ENCODE peak calls at places on chromosomes 7 and 10, in nine cellular contexts. G is stomach, V is MM.1S, Q is sigmoid colon, W is heart left ventricle, R is neural crest cell, U is osteocyte, C is coronary artery, J is Calu3. N is an unnamed sample.

GRCh38 chr10:113056468-113057021 is 106.5 kb downstream of the TCF7L2 start:
- DNase-seq in J (no peak), C (no peak), V (no peak), U (no peak), Q (no peak), R (no peak), W (no peak), G (no peak), N (no peak)

GRCh38 chr10:43816351-43817321 is 168.0 kb upstream of the ZNF32 start:
- DNase-seq in V (peak; percentile 82), J (no peak), W (peak; percentile 72), Q (peak; percentile 76), C (no peak), G (peak; percentile 47), R (no peak), U (no peak), N (peak; percentile 73)

GRCh38 chr10:6363516-6363915 is 160.8 kb downstream of the PFKFB3 start:
- DNase-seq in W (no peak), U (no peak), G (no peak), V (no peak), R (no peak), J (no peak), C (no peak), Q (no peak), N (no peak)

GRCh38 chr10:19749185-19749729 is 67.0 kb upstream of the PLXDC2 start:
- DNase-seq in C (no peak), U (no peak), V (no peak), R (no peak), G (no peak), W (no peak), Q (no peak), J (no peak), N (no peak)

GRCh38 chr10:33722067-33722466 is 387.6 kb upstream of the NRP1 start:
- DNase-seq in G (no peak), R (no peak), Q (no peak), W (no peak), U (no peak), V (no peak), J (no peak), C (no peak), N (no peak)

GRCh38 chr7:137829337-137829992 is 17.3 kb downstream of the DGKI start:
- DNase-seq in C (no peak), R (no peak), J (no peak), W (no peak), Q (no peak), V (no peak), G (no peak), U (no peak), N (no peak)

GRCh38 chr7:2791390-2791789 is 52.7 kb downstream of the GNA12 start:
- DNase-seq in W (no peak), U (no peak), G (no peak), J (no peak), Q (no peak), R (no peak), C (no peak), V (no peak), N (no peak)

GRCh38 chr10:6647811-6648526 is 67.9 kb upstream of the PRKCQ start:
- DNase-seq in R (peak; percentile 61), V (peak; percentile 60), U (no peak), Q (no peak), W (no peak), G (peak; percentile 54), J (peak; percentile 71), C (no peak), N (peak; percentile 61)

GRCh38 chr10:90288403-90288933 is 569.4 kb downstream of the HTR7 start:
- DNase-seq in G (no peak), R (no peak), Q (no peak), V (no peak), C (no peak), J (peak; percentile 1), U (no peak), W (no peak), N (no peak)

GRCh38 chr10:86652361-86653202 is 1.8 kb upstream of the OPN4 start:
- DNase-seq in W (no peak), U (no peak), Q (peak; percentile 53), R (no peak), G (no peak), C (no peak), J (no peak), V (no peak), N (no peak)

GRCh38 chr7:24436131-24436920 is 136.9 kb upstream of the PALS2 start:
- DNase-seq in U (no peak), R (no peak), Q (no peak), W (no peak), C (no peak), J (no peak), V (no peak), G (no peak), N (no peak)

GRCh38 chr10:34916368-34916767 is 101.3 kb upstream of the PARD3 start:
- DNase-seq in G (no peak), Q (no peak), J (no peak), W (no peak), U (no peak), C (no peak), V (no peak), R (no peak), N (no peak)

GRCh38 chr10:88952647-88953111 is at the start of gene ACTA2:
- DNase-seq in R (no peak), W (peak; percentile 43), J (no peak), G (peak; percentile 39), V (no peak), Q (peak; percentile 93), C (peak; percentile 93), U (no peak), N (no peak)

GRCh38 chr7:143281529-143281928 is 3.2 kb upstream of the TMEM139 start:
- DNase-seq in R (no peak), Q (no peak), V (no peak), C (no peak), J (no peak), G (no peak), U (no peak), W (no peak), N (no peak)
- TF ChIP-seq CTCF in R (no peak), Q (no peak), V (no peak), C (no peak), J (no peak), G (no peak), U (no peak), W (no peak), N (no peak)

DNA sequence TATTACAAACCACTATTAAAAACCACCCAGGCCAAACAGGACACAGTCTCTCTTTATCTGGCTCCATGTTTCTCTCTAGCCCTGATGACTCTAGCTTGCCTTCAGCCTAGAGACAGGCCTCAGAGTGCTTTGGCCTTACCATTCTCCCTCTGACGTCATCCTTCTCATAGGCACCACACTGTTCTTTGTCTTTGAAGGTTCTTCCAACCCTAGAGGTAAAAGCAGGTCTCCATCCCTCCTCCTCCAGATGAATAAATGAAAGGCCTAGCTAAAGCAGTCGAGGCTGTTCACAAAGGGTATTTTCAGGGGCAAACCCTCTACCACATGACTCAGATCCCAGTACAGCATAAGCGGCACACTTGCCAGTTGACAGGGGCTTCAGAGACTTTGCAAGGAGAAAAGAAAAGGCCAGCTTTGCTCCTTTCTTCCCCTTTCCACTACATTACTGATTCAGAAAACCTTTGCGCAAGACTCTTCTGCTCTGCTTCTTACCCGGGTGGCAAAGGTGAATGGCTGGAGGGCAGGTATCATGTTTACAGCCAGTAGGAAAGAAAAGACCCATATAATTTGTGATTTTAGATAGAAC is 14.8 kb downstream of the NFE2L3 start:
- DNase-seq in C (no peak), Q (no peak), J (no peak), R (no peak), V (no peak), U (no peak), W (no peak), G (no peak), N (no peak)
- TF ChIP-seq CTCF in C (no peak), Q (no peak), J (no peak), R (no peak), V (no peak), U (no peak), W (no peak), G (no peak), N (no peak)

GRCh38 chr7:44920119-44920518 is 34.8 kb upstream of the PURB start:
- DNase-seq in Q (no peak), U (no peak), R (no peak), G (no peak), J (no peak), C (no peak), W (no peak), V (no peak), N (no peak)

GRCh38 chr7:44921607-44922350 is 36.4 kb upstream of the PURB start:
- DNase-seq in U (peak; percentile 93), V (peak; percentile 81), Q (peak; percentile 93), G (peak; percentile 96), C (peak; percentile 87), J (peak; percentile 98), R (peak; percentile 91), W (peak; percentile 84), N (peak; percentile 82)

GRCh38 chr7:44917465-44917864 is 32.1 kb upstream of the PURB start:
- DNase-seq in R (no peak), W (no peak), G (no peak), C (no peak), J (no peak), Q (no peak), V (no peak), U (no peak), N (no peak)

GRCh38 chr7:44918029-44918428 is 32.7 kb upstream of the PURB start:
- DNase-seq in W (no peak), G (no peak), Q (no peak), C (no peak), U (no peak), R (no peak), J (no peak), V (no peak), N (no peak)

GRCh38 chr7:44922351-44922694 is 37.0 kb upstream of the PURB start:
- DNase-seq in J (no peak), Q (no peak), G (no peak), C (no peak), V (no peak), U (no peak), R (no peak), W (no peak), N (no peak)
- TF ChIP-seq CTCF in J (no peak), Q (no peak), G (no peak), C (no peak), V (no peak), U (no peak), R (peak; percentile 11), W (peak; percentile 25), N (no peak)

GRCh38 chr10:126158537-126158936 is 229.7 kb downstream of the ADAM12 start:
- DNase-seq in V (no peak), J (no peak), C (no peak), G (no peak), Q (no peak), R (no peak), W (no peak), U (no peak), N (no peak)

GRCh38 chr10:126158090-126158489 is 230.2 kb downstream of the ADAM12 start:
- DNase-seq in R (no peak), Q (no peak), V (no peak), W (no peak), G (no peak), J (no peak), C (no peak), U (no peak), N (no peak)

GRCh38 chr10:126161691-126162090 is 226.6 kb downstream of the ADAM12 start:
- DNase-seq in J (no peak), G (no peak), Q (no peak), W (no peak), U (no peak), C (no peak), V (no peak), R (no peak), N (no peak)

GRCh38 chr10:126160971-126161630 is 227.2 kb downstream of the ADAM12 start:
- DNase-seq in C (no peak), U (no peak), V (no peak), G (no peak), W (no peak), J (no peak), Q (no peak), R (no peak), N (no peak)

GRCh38 chr10:126160571-126160970 is 227.7 kb downstream of the ADAM12 start:
- DNase-seq in J (no peak), U (no peak), C (no peak), W (no peak), Q (no peak), V (no peak), R (no peak), G (no peak), N (no peak)
- TF ChIP-seq CTCF in J (no peak), U (no peak), C (no peak), W (no peak), Q (no peak), V (no peak), R (no peak), G (no peak), N (no peak)